ENCODE peak calls at places on chromosomes 1 and 21, in eight cellular contexts. S is cardiac muscle cell; C is lower lobe of right lung; B is stimulated activated CD4-positive, alpha-beta T cell treated with anti-CD3 and anti-CD28 coated beads, TNF-alpha, amount 100 ng/mL, for 1 hour; U is activated CD8-positive, alpha-beta memory T cell treated with anti-CD3 and anti-CD28 coated beads for 4 hours; D is tibial artery; G is IMR-90; T is astrocyte. F is an unnamed sample.

GRCh38 chr1:35708179-35708891 is 10.3 kb downstream of the C1orf216 start:
- DNase-seq in S (peak; percentile 11), C (no peak), B (no peak), U (no peak), D (no peak), G (no peak), T (no peak), F (no peak)

GRCh38 chr1:46219551-46220520 is 16.7 kb downstream of the LURAP1 start:
- DNase-seq in S (no peak), C (no peak), B (no peak), U (no peak), D (no peak), G (no peak), T (no peak), F (no peak)

GRCh38 chr1:221637641-221638041 is 104.2 kb downstream of the DUSP10 start:
- DNase-seq in S (peak; percentile 12), C (no peak), B (no peak), U (no peak), D (no peak), G (peak; percentile 34), T (no peak), F (peak; percentile 80)

GRCh38 chr1:205916541-205916940 is 26.7 kb downstream of the SLC26A9 start:
- DNase-seq in S (no peak), C (no peak), B (no peak), U (no peak), D (no peak), G (peak; percentile 50), T (peak; percentile 36), F (no peak)

GRCh38 chr1:154445040-154445472 is 39.9 kb downstream of the IL6R start:
- DNase-seq in S (no peak), C (no peak), B (no peak), U (no peak), D (no peak), G (peak; percentile 95), T (peak; percentile 78), F (peak; percentile 28)

GRCh38 chr1:178057863-178058576 is 35.9 kb upstream of the RASAL2 start:
- DNase-seq in S (peak; percentile 94), C (no peak), B (no peak), U (no peak), D (no peak), G (peak; percentile 48), T (peak; percentile 65), F (peak; percentile 68)

GRCh38 chr1:119324198-119324597 is 44.4 kb upstream of the HAO2 start:
- DNase-seq in S (no peak), C (no peak), B (no peak), U (no peak), D (no peak), G (no peak), T (no peak), F (no peak)

GRCh38 chr21:32916522-32917099 is 109.1 kb upstream of the OLIG2 start:
- DNase-seq in S (no peak), C (no peak), B (no peak), U (no peak), D (no peak), G (no peak), T (no peak), F (no peak)

GRCh38 chr21:29499734-29500343 is 201.1 kb downstream of the BACH1 start:
- DNase-seq in S (peak; percentile 57), C (no peak), B (no peak), U (no peak), D (no peak), G (no peak), T (no peak), F (peak; percentile 14)

GRCh38 chr21:36504067-36505058 is 24.4 kb upstream of the CLDN14 start:
- DNase-seq in S (peak; percentile 68), C (no peak), B (peak; percentile 9), U (peak; percentile 3), D (no peak), G (peak; percentile 68), T (no peak), F (peak; percentile 34)

GRCh38 chr1:109609881-109610280 is 9.5 kb downstream of the GNAT2 start:
- DNase-seq in S (no peak), C (no peak), B (no peak), U (no peak), D (no peak), G (no peak), T (peak; percentile 45), F (no peak)

GRCh38 chr1:244242446-244242845 is 191.4 kb downstream of the ZBTB18 start:
- DNase-seq in S (peak; percentile 20), C (no peak), B (no peak), U (no peak), D (no peak), G (no peak), T (no peak), F (no peak)